ENCODE peak calls at places on chromosomes 3 and 15, in seven cellular contexts. P, Z, G, A, J, M and K are unnamed samples.

GRCh38 chr3:186668426-186668825 is 2.6 kb downstream of the HRG start:
- DNase-seq in G (no peak), P (no peak), Z (no peak), J (no peak), A (no peak), M (no peak), K (no peak)

GRCh38 chr15:25613113-25613512 is 174.3 kb upstream of the UBE3A start:
- DNase-seq in A (no peak), P (no peak), J (no peak), M (no peak), Z (no peak), G (no peak), K (no peak)

GRCh38 chr3:124650798-124651197 is 79.5 kb upstream of the UMPS start:
- DNase-seq in J (no peak), P (peak), M (no peak), A (no peak), Z (no peak), G (no peak), K (no peak)

GRCh38 chr3:36650271-36650671 is 114.1 kb downstream of the DCLK3 start:
- DNase-seq in J (no peak), Z (no peak), M (no peak), G (no peak), A (no peak), P (no peak), K (no peak)

GRCh38 chr15:28786521-28786920 is 61.9 kb downstream of the GOLGA6L7 start:
- DNase-seq in G (no peak), A (no peak), J (no peak), P (no peak), Z (no peak), M (peak), K (no peak)

GRCh38 chr3:87269723-87270122 is 6.7 kb downstream of the POU1F1 start:
- DNase-seq in J (no peak), A (no peak), M (no peak), Z (no peak), P (no peak), G (no peak), K (no peak)

GRCh38 chr3:51705276-51706020 is 1.4 kb upstream of the GRM2 start:
- DNase-seq in Z (no peak), J (no peak), G (no peak), A (no peak), P (no peak), M (no peak), K (peak)

GRCh38 chr15:24848050-24848449 is 106.7 kb upstream of the SNRPN start:
- DNase-seq in P (no peak), J (no peak), Z (no peak), M (peak), A (no peak), G (no peak), K (no peak)

GRCh38 chr15:23564798-23565394 is 578 bp upstream of the MKRN3 start:
- DNase-seq in J (no peak), M (no peak), G (no peak), P (no peak), Z (no peak), A (no peak), K (no peak)

GRCh38 chr15:60396964-60397771 is 618 bp downstream of the ANXA2 start:
- DNase-seq in A (no peak), Z (peak), P (peak), J (peak), M (peak), G (peak), K (peak)
- TF ChIP-seq CTCF in A (no peak), Z (no peak), P (no peak), J (no peak), M (no peak), G (no peak), K (no peak)

DNA sequence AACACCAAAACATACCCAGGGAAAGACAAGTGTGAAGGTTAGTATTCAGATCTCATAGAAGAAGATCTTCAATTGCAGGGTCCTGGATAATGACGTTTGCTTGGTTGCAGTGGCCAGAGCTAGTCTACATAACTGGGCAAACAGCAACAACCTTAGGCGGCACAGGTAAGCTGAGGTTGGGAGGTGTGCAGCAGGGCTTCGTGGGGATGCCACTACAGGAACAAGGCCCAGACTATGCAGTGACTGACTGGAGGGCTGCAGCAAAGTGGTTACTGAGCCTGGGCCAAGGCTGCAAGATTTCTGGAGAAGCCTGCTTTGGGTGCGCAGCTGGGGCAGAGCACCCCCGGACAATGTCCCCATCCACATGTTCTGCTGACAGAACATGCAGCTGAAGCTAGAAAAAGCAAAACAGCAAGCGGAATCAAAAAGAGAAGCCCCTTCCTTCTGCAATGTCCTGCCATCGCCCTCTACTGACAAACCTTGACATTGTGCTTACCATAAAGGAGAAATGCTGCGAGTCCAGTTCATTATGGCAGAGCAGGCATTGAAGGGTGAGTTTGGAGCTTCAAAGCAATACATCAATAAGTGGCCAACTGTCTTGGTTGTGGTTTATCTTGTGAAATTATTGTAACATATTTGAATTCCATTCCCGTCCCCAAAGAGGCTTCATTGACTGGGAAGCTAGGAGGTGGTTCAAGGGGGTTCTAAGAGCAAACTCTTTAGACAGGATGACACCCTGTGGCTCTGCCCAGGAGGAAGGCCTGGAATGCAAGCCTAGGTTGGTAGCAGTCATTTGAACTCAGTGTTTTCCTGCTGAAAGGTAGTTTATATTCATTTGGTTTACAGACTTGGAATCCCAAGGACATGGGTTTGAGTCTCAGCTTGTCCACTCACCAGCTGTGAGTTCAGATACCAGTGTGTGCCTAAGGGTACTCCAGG is 217.0 kb downstream of the PDCD6IP start:
- DNase-seq in Z (no peak), G (no peak), M (peak), A (no peak), J (no peak), P (no peak), K (no peak)
- TF ChIP-seq CTCF in Z (no peak), G (no peak), M (peak), A (peak), J (no peak), P (peak), K (peak)

GRCh38 chr3:179421500-179421899 is 29.8 kb downstream of the GNB4 start:
- DNase-seq in M (peak), Z (no peak), P (no peak), A (no peak), G (peak), J (no peak), K (no peak)
- TF ChIP-seq CTCF in M (peak), Z (no peak), P (peak), A (peak), G (peak), J (no peak), K (peak)

GRCh38 chr3:66441124-66441523 is 59.7 kb downstream of the LRIG1 start:
- DNase-seq in A (no peak), G (no peak), Z (no peak), M (peak), P (no peak), J (no peak), K (no peak)
- TF ChIP-seq CTCF in A (no peak), G (no peak), Z (no peak), M (no peak), P (no peak), J (no peak), K (no peak)

DNA sequence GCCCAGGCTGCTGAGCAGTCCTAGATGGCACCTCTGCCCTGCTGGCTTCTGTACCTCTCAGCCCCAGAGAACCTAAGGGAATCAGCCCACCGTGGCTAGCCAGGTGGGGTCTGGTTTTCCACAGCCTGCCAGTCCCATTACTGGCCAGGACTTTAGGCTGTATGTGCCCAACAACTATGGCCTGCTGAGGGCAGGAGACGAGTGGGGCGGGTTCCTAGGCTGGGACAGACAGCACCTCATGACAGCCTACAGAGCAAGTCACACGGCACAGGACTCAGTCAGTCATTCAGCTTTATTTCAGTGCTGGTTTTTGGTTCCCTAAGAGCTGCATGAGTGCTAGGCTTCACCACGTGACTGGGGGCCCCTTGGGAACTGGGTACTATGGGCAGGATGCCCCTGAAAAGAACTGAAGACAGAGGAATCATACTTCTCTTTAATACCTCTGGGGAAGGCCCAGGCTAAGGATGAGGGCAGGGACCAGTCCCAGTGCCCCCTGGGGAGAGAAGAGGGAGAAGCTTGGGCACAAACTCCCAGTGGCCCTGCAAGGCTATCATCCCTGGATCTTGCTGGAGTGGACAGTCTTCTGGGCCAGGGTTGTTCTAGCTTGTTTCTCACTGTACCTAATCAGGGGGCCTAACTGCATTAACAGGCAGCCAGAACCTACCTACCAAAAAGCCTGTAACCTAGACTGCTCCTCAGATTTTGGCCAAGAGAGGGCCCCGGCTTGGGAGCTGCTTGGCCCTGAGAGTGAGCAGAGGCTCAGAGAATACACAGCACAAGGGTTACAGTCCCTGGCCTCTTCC is 14.8 kb downstream of the CLK3 start:
- DNase-seq in Z (no peak), P (no peak), G (peak), A (no peak), M (no peak), J (no peak), K (no peak)
- TF ChIP-seq CTCF in Z (no peak), P (no peak), G (peak), A (no peak), M (peak), J (no peak), K (no peak)

DNA sequence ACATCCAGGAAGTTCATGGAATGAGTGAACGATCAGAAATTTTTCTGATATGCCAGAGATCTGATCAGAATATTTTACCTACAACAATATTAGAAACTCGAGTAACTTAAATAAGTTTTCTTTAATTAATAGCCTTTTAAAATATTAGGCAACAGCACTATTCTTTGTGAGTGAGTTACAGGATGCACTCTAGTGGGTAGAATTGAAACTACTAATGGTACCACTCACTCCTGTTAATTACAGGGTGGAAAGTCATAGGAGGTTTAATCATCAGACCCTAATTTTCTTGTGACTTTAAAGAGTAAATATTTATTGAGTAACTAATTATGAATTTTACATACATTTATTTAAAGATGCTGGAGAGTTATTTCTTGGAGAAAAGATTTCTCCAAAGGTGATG is 217.3 kb downstream of the CACNA2D3 start:
- DNase-seq in G (no peak), Z (no peak), A (no peak), M (no peak), J (no peak), P (no peak), K (no peak)
- TF ChIP-seq CTCF in G (no peak), Z (no peak), A (no peak), M (no peak), J (no peak), P (no peak), K (peak)

GRCh38 chr3:12194209-12194608 is 35.5 kb upstream of the TIMP4 start:
- DNase-seq in J (no peak), G (no peak), P (no peak), Z (no peak), M (peak), A (no peak), K (no peak)

GRCh38 chr3:12193485-12194165 is 34.9 kb upstream of the TIMP4 start:
- DNase-seq in P (peak), A (no peak), G (no peak), J (peak), Z (peak), M (peak), K (no peak)

GRCh38 chr3:12195231-12195630 is 36.5 kb upstream of the TIMP4 start:
- DNase-seq in P (no peak), Z (no peak), G (no peak), J (no peak), M (no peak), A (no peak), K (no peak)

GRCh38 chr3:12192655-12193484 is 34.2 kb upstream of the TIMP4 start:
- DNase-seq in P (no peak), Z (no peak), G (no peak), A (no peak), J (no peak), M (no peak), K (no peak)

GRCh38 chr3:12194669-12195161 is 36.0 kb upstream of the TIMP4 start:
- DNase-seq in P (peak), Z (peak), G (peak), J (peak), A (no peak), M (peak), K (no peak)
- TF ChIP-seq CTCF in P (peak), Z (peak), G (no peak), J (peak), A (peak), M (peak), K (no peak)